ENCODE peak calls at places on chromosome 9, in ten cellular contexts. Z, M, P, E, X, D, G, Y, U and F are unnamed samples.
A peak's percentile ranks its signal among the peaks of the same experiment; 100 is the strongest.

GRCh38 chr9:91714020-91714721 is 235.9 kb downstream of the ROR2 start:
- DNase-seq in Z (no peak), M (no peak), P (no peak), E (no peak), X (peak; percentile 40), D (no peak), G (no peak), Y (peak; percentile 55), U (peak; percentile 46), F (no peak)

GRCh38 chr9:115671911-115672310 is 481.7 kb upstream of the PAPPA start:
- DNase-seq in Z (no peak), M (no peak), P (no peak), E (no peak), X (no peak), D (no peak), G (no peak), Y (peak; percentile 60), U (no peak), F (no peak)

GRCh38 chr9:93166699-93167098 is 17.2 kb upstream of the WNK2 start:
- DNase-seq in Z (no peak), M (no peak), P (no peak), E (no peak), X (no peak), D (no peak), G (no peak), Y (no peak), U (no peak), F (no peak)

GRCh38 chr9:122986010-122986409 is 45.2 kb downstream of the RABGAP1 start:
- DNase-seq in Z (no peak), M (no peak), P (no peak), E (no peak), X (peak; percentile 23), D (no peak), G (no peak), Y (no peak), U (no peak), F (no peak)

GRCh38 chr9:5418481-5418880 is 19.2 kb downstream of the PLGRKT start:
- DNase-seq in Z (no peak), M (no peak), P (no peak), E (no peak), X (no peak), D (no peak), G (no peak), Y (no peak), U (no peak), F (no peak)

GRCh38 chr9:4866239-4866969 is 73.7 kb downstream of the RCL1 start:
- DNase-seq in Z (no peak), M (no peak), P (no peak), E (no peak), X (peak; percentile 35), D (no peak), G (no peak), Y (peak; percentile 12), U (no peak), F (no peak)

GRCh38 chr9:34647651-34648050 is 1.2 kb downstream of the GALT start:
- DNase-seq in Z (no peak), M (no peak), P (no peak), E (no peak), X (no peak), D (no peak), G (no peak), Y (no peak), U (no peak), F (no peak)

GRCh38 chr9:90433398-90433890 is 209.2 kb downstream of the DIRAS2 start:
- DNase-seq in Z (no peak), M (peak; percentile 92), P (no peak), E (no peak), X (peak; percentile 51), D (no peak), G (no peak), Y (no peak), U (no peak), F (no peak)

GRCh38 chr9:37998881-37999311 is 70.1 kb downstream of the SHB start:
- DNase-seq in Z (no peak), M (no peak), P (no peak), E (no peak), X (peak; percentile 50), D (no peak), G (no peak), Y (peak; percentile 62), U (no peak), F (no peak)

GRCh38 chr9:38163518-38163917 is 94.5 kb upstream of the SHB start:
- DNase-seq in Z (no peak), M (no peak), P (no peak), E (no peak), X (no peak), D (no peak), G (no peak), Y (no peak), U (no peak), F (no peak)